ENCODE peak calls at places on chromosome 3, in four cellular contexts. L, D, N and E are unnamed samples. For H3K4me1, the result is how much of the 10 kb centered on the place peaks cover.

GRCh38 chr3:141795719-141796435 is 32.7 kb downstream of the GRK7 start:
- DNase-seq in L (no peak), D (peak), N (peak), E (peak)

GRCh38 chr3:101513419-101513986 is 491 bp upstream of the SENP7 start:
- DNase-seq in L (no peak), D (no peak), N (no peak), E (no peak)

GRCh38 chr3:146166450-146167222 is 5.7 kb upstream of the PLOD2 start:
- DNase-seq in L (peak), D (no peak), N (peak), E (no peak)

GRCh38 chr3:105927720-105928119 is 58.9 kb upstream of the CBLB start:
- DNase-seq in L (no peak), D (no peak), N (no peak), E (no peak)

GRCh38 chr3:43699864-43700263 is 9.1 kb downstream of the ABHD5 start:
- DNase-seq in L (peak), D (no peak), N (no peak), E (no peak)

GRCh38 chr3:194082596-194083220 is 53.2 kb upstream of the HES1 start:
- DNase-seq in L (no peak), D (no peak), N (no peak), E (no peak)

GRCh38 chr3:113747719-113748046 is 848 bp downstream of the ATP6V1A start:
- DNase-seq in L (peak), D (no peak), N (no peak), E (no peak)

GRCh38 chr3:141789281-141789680 is 26.1 kb downstream of the GRK7 start:
- DNase-seq in L (peak), D (no peak), N (no peak), E (no peak)

GRCh38 chr3:41159581-41160189 is 39.6 kb upstream of the CTNNB1 start:
- DNase-seq in L (peak), D (no peak), N (no peak), E (no peak)

GRCh38 chr3:154776549-154777230 is 303.4 kb upstream of the MME start:
- DNase-seq in L (no peak), D (no peak), N (no peak), E (no peak)

GRCh38 chr3:71694358-71694999 is 30.7 kb downstream of the EIF4E3 start:
- DNase-seq in L (peak), D (no peak), N (peak), E (no peak)

GRCh38 chr3:82087958-82088357 is 326.5 kb upstream of the GBE1 start:
- DNase-seq in L (peak), D (no peak), N (peak), E (no peak)

GRCh38 chr3:139715736-139716135 is 38.0 kb upstream of the NMNAT3 start:
- DNase-seq in L (no peak), D (no peak), N (no peak), E (no peak)

GRCh38 chr3:132222868-132223538 is 94.2 kb upstream of the ACP3 start:
- DNase-seq in L (no peak), D (no peak), N (no peak), E (peak)

GRCh38 chr3:59641169-59641914 is 591.5 kb upstream of the CFAP20DC start:
- DNase-seq in L (no peak), D (no peak), N (peak), E (peak)

GRCh38 chr3:131669590-131669989 is 166.8 kb upstream of the MRPL3 start:
- DNase-seq in L (no peak), D (no peak), N (no peak), E (no peak)

GRCh38 chr3:181629029-181629428 is 82.7 kb upstream of the SOX2 start:
- DNase-seq in L (peak), D (no peak), N (peak), E (no peak)

GRCh38 chr3:105140899-105141367 is 225.8 kb upstream of the ALCAM start:
- DNase-seq in L (no peak), D (no peak), N (peak), E (no peak)

GRCh38 chr3:15051531-15051930 is 13.6 kb downstream of the MRPS25 start:
- DNase-seq in L (peak), D (peak), N (peak), E (no peak)

GRCh38 chr3:59433546-59433945 is 383.7 kb upstream of the CFAP20DC start:
- DNase-seq in L (no peak), D (no peak), N (no peak), E (no peak)

GRCh38 chr3:156615592-156616173 is 58.7 kb upstream of the TIPARP start:
- DNase-seq in L (peak), D (no peak), N (peak), E (no peak)

GRCh38 chr3:156614642-156615511 is 59.5 kb upstream of the TIPARP start:
- DNase-seq in L (peak), D (no peak), N (no peak), E (no peak)

GRCh38 chr3:156610154-156610553 is 55.2 kb upstream of the SSR3 start:
- DNase-seq in L (no peak), D (no peak), N (no peak), E (no peak)

GRCh38 chr3:156611870-156612494 is 57.1 kb upstream of the SSR3 start:
- DNase-seq in L (no peak), D (no peak), N (no peak), E (no peak)

GRCh38 chr3:156612906-156613305 is 58.0 kb upstream of the SSR3 start:
- DNase-seq in L (no peak), D (no peak), N (no peak), E (no peak)
- H3K27ac ChIP-seq in L (no peak), D (no peak), N (no peak), E (no peak)

GRCh38 chr3:53250881-53251605 is 4.8 kb downstream of the TKT start:
- DNase-seq in L (no peak), D (no peak), N (no peak), E (no peak)
- H3K4me1 ChIP-seq in L (under half), D (under half), N (under half), E (half or more)

DNA sequence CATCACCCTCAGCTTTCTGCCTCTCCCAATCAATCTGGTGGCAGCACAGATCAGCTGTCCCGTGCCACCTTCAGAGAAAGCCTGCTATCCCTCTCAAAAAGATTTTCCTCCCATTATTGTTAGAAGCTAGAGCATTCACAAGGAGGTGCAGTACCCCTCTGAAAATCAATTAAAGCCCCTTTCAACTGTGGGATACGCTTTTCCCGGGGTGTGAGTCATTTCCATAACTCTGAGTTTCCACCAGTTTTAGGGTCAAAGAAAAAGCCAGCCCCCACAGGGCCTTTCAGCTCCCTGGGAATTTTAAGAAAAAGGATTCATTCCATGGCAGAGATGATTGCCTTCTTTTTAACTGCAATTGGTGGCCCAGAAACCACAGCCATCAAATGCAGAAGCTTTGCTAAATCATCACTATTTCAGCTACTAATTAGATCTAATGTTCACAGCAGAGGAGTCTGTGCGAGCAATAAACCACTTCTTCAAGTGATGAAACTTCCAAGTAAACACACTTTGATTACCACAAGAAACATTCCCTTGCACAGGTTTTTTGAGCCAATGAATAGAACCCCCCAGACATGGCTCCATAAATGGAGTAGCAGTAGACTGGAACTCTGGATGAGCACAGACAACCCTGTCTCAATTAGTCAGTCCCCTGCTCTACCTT is 270.0 kb upstream of the TPRG1 start:
- DNase-seq in L (no peak), D (no peak), N (no peak), E (no peak)
- H3K27ac ChIP-seq in L (no peak), D (no peak), N (no peak), E (peak)

DNA sequence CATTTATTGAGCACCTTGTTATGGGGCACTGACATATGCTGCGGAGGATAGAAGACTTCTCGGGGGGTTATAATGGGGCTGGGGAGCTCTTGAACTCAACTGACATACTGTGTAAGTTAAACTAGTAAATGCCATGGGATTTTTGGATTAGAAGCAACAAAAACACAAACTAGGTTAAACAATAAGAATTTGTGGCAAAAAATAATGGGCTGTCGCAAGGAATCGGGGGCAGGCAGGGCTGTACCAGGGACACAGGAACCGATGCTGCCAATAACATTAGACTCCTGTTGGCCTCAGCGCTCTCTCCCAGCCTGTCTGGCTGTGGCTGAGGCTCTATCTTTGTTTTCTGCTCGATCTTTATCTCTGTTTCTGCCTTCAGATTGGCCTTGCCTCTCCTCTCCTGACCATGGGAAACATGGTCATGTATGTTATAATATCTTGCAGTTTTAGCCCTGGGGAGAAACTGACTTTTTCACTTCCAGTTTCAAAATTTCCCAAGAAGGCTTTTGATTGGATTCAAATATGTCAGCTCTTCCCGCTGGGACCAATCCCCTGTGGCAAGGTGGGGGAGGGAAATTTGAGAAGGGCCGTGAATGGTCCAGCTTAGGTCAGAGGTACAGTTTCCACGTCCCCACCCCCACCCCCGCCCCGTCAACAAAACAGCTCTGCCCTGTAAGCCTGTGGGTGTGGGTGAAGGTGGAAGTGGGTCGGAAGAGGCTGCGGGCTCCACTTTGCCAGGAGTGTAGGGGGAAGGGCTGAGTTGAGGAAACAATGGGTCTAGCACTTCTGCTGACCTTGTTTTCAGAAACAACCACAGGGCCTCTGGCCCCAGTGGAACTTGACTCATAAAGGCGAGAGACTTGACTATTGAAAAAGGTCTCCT is 161.0 kb upstream of the TBL1XR1 start:
- DNase-seq in L (peak), D (peak), N (peak), E (peak)
- H3K4me1 ChIP-seq in L (under half), D (under half), N (under half), E (under half)